ENCODE peak calls at places on chromosomes 16 and 17, in ten cellular contexts. B is GM13977, E is coronary artery, W is activated B cell treated with CpG ODN at 0.5 μM for 24 hours, U is fibroblast of lung, V is IMR-90, T is GM12865, S is tibial artery, K is B cell, O is body of pancreas. A is an unnamed sample.

GRCh38 chr16:27114006-27114405 is 47.3 kb downstream of the C16orf82 start:
- DNase-seq in B (no peak), E (no peak), W (no peak), U (no peak), V (no peak), T (no peak), S (peak), K (no peak), O (no peak), A (no peak)

GRCh38 chr17:67491009-67491677 is 114.1 kb downstream of the PITPNC1 start:
- DNase-seq in B (no peak), E (peak), W (no peak), U (peak), V (peak), T (no peak), S (peak), K (no peak), O (peak), A (peak)

GRCh38 chr17:65956814-65957213 is 235.1 kb downstream of the CEP112 start:
- DNase-seq in B (no peak), E (no peak), W (no peak), U (no peak), V (peak), T (no peak), S (no peak), K (no peak), O (no peak), A (no peak)

GRCh38 chr16:48629531-48629930 is 19.6 kb upstream of the N4BP1 start:
- DNase-seq in B (no peak), E (peak), W (no peak), U (no peak), V (no peak), T (no peak), S (no peak), K (no peak), O (no peak), A (no peak)

GRCh38 chr17:80175411-80175810 is 5.6 kb downstream of the CARD14 start:
- DNase-seq in B (no peak), E (no peak), W (no peak), U (peak), V (no peak), T (no peak), S (no peak), K (peak), O (peak), A (no peak)

GRCh38 chr17:517181-517580 is 164.6 kb upstream of the RPH3AL start:
- DNase-seq in B (no peak), E (no peak), W (no peak), U (no peak), V (no peak), T (no peak), S (no peak), K (no peak), O (no peak), A (no peak)

GRCh38 chr16:54244061-54244886 is 42.3 kb downstream of the IRX3 start:
- DNase-seq in B (no peak), E (peak), W (no peak), U (no peak), V (no peak), T (no peak), S (no peak), K (no peak), O (no peak), A (no peak)

GRCh38 chr17:39045948-39046679 is 78.9 kb upstream of the FBXO47 start:
- DNase-seq in B (no peak), E (no peak), W (no peak), U (no peak), V (no peak), T (no peak), S (no peak), K (no peak), O (no peak), A (no peak)

GRCh38 chr17:31754239-31754945 is 104.7 kb downstream of the COPRS start:
- DNase-seq in B (no peak), E (no peak), W (no peak), U (peak), V (peak), T (no peak), S (no peak), K (no peak), O (no peak), A (no peak)

DNA sequence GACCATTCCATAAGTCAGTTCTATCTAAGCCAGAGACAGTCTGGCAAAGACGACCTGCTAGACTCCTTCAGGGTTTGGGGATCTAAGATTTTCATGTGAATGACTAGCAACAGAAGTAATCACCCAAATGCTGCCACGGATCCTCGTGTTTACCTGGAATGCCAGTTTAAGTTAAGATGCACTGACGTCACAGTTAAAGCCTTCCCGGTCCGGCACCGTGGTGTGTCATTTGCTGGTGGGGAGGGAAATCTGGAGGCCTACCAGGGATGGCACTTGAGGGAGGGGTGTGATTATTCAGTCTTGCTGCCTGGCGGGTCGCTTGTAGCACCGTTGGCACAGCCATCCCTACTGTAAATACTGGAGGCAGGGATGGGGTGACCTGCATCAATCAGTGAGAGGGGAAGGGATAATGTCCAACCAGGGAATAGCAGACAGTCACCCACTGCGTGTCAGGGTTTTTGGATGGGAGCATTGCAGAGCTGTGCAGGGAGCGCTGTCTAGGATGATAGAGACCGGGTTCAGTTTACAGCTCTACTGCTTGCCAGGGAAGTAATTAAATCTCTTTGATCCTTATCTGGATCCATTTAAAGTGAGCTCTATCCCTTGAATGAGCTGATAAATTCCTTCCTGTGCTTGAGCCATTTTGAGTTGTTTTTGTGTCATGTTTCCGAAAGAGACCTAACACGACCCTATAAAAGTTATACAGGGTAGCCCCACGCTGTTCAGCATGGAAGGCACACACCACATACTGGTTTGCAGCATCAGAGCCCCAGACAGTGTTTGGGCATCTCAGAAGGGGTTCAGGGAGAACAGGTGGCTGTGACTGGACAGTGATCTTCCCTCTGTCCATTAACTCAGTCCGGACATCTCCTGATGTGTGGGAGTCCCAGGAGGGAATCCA is 764.8 kb upstream of the EEF2KMT start:
- DNase-seq in B (no peak), E (no peak), W (no peak), U (no peak), V (no peak), T (no peak), S (no peak), K (no peak), O (no peak), A (no peak)
- TF ChIP-seq CTCF in B (no peak), E (no peak), W (no peak), U (no peak), V (no peak), T (no peak), S (no peak), K (no peak), O (no peak), A (no peak)

GRCh38 chr17:78999947-79000395 is 9.6 kb downstream of the CANT1 start:
- DNase-seq in B (peak), E (no peak), W (no peak), U (no peak), V (no peak), T (no peak), S (peak), K (no peak), O (no peak), A (no peak)

GRCh38 chr17:78999056-78999768 is 10.4 kb downstream of the CANT1 start:
- DNase-seq in B (peak), E (peak), W (no peak), U (no peak), V (no peak), T (no peak), S (peak), K (peak), O (no peak), A (no peak)

GRCh38 chr17:78997881-78998280 is 11.7 kb downstream of the CANT1 start:
- DNase-seq in B (no peak), E (peak), W (no peak), U (no peak), V (no peak), T (no peak), S (no peak), K (no peak), O (no peak), A (no peak)

GRCh38 chr17:78997231-78997741 is 12.3 kb downstream of the CANT1 start:
- DNase-seq in B (peak), E (peak), W (no peak), U (no peak), V (no peak), T (no peak), S (peak), K (peak), O (no peak), A (no peak)

DNA sequence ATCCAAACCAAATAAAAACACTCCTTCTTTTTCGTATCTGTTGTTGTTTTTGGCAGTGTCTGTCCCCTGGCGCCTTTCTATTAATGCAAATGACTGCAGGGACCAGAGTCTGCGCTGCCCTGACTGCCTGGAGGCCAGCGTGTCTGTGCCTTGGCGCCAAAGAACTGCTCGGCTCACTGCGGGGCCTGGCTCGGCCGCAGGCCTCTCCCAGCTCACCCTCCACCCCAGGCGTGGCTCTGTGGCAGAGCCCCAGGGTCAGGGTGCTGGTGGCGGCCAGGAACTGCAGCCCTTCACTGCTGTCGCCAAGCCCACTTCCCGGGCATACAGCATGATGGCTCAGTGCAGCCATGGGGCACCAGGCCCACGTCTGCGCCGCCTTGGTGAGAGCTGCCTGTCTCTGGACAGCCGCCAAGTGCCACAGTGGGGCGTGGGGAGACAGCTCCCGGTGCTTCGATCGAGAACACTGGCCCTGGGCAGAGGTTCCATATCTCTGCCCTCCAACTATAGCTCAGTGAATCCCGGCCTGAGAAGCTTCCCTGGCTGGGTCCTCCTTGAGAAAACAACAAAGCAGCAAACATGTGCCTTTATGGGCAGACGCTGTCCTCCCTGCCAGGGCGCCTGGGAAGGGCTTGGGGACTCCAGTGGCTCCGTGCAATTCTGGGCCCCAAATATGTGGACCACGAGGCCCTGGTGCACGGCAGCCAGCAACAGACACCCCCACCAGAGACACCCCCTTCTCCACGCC is 11.1 kb downstream of the CANT1 start:
- DNase-seq in B (no peak), E (peak), W (no peak), U (no peak), V (no peak), T (no peak), S (peak), K (no peak), O (no peak), A (no peak)
- TF ChIP-seq CTCF in B (no peak), E (no peak), W (no peak), U (no peak), V (no peak), T (no peak), S (peak), K (no peak), O (no peak), A (no peak)

GRCh38 chr17:83080641-83081560 is 1.5 kb downstream of the METRNL start:
- DNase-seq in B (peak), E (no peak), W (peak), U (peak), V (peak), T (peak), S (peak), K (peak), O (no peak), A (no peak)
- TF ChIP-seq CTCF in B (no peak), E (no peak), W (no peak), U (no peak), V (no peak), T (no peak), S (no peak), K (no peak), O (no peak), A (no peak)

DNA sequence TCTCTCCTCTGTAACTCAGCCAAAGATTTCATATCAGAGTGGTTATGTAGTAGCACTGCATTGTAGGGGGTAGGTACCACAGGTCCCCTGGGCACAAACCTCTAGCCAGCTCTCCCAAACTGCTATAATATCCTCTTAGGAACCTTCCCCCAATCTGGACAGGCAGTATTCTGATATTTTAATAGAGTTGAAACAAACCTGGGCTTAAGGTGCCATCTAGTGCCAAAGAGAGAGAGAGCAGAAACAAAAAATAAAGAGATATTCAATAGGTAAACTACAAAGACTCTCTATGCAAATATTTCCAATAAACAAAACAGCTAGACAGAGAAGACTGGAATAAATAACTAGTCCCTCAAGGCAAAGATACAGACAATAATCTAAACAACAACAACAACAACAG is 1070.0 kb downstream of the CDH11 start:
- DNase-seq in B (no peak), E (no peak), W (no peak), U (peak), V (no peak), T (no peak), S (no peak), K (no peak), O (no peak), A (no peak)
- TF ChIP-seq CTCF in B (peak), E (no peak), W (no peak), U (peak), V (peak), T (no peak), S (no peak), K (no peak), O (peak), A (no peak)

DNA sequence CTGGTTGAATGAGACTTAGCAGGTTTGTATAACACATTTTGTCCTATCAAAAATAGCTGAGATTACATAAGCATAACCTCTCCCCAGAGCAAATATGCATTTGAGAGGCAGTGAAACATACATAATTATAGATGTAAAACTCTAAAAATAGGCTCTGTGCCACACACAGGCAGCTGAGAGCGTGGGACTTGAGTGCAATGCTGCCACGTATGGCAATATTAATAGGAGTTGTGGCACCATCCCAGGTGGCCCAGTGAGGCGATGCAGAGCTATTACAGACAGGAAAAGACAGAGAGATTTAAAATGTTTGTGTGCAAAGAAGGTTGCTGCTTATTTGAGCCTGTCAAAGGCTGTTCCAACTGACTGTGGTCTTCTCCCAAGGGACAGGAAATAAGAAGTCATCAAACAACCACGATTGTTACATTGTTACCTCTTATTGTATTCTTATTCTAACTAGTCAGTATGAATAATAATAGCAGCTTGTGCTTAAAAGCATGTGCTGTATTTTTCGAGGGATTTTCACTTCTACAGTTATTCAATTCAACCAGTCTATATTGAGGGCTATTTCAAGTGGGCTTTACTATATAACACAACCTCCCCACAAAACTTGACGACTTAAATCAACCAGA is 116.5 kb downstream of the SALL1 start:
- DNase-seq in B (no peak), E (no peak), W (no peak), U (no peak), V (no peak), T (no peak), S (no peak), K (no peak), O (no peak), A (no peak)
- TF ChIP-seq CTCF in B (no peak), E (no peak), W (no peak), U (no peak), V (no peak), T (no peak), S (no peak), K (no peak), O (no peak), A (no peak)

GRCh38 chr17:81396278-81396721 is 1.0 kb downstream of the BAHCC1 start:
- DNase-seq in B (no peak), E (no peak), W (no peak), U (no peak), V (no peak), T (no peak), S (no peak), K (no peak), O (no peak), A (no peak)

GRCh38 chr17:81398855-81399451 is 3.7 kb downstream of the BAHCC1 start:
- DNase-seq in B (no peak), E (no peak), W (no peak), U (no peak), V (no peak), T (no peak), S (no peak), K (peak), O (no peak), A (no peak)

GRCh38 chr17:81398170-81398854 is 3.1 kb downstream of the BAHCC1 start:
- DNase-seq in B (no peak), E (no peak), W (no peak), U (peak), V (peak), T (no peak), S (no peak), K (peak), O (peak), A (no peak)

GRCh38 chr17:81396722-81397313 is 1.6 kb downstream of the BAHCC1 start:
- DNase-seq in B (no peak), E (no peak), W (peak), U (peak), V (no peak), T (no peak), S (no peak), K (peak), O (no peak), A (no peak)

GRCh38 chr17:81397314-81398169 is 2.3 kb downstream of the BAHCC1 start:
- DNase-seq in B (no peak), E (no peak), W (no peak), U (peak), V (peak), T (no peak), S (no peak), K (peak), O (no peak), A (no peak)
- TF ChIP-seq CTCF in B (no peak), E (no peak), W (no peak), U (no peak), V (no peak), T (no peak), S (peak), K (no peak), O (peak), A (peak)

GRCh38 chr16:67283039-67283825 is 3.9 kb downstream of the PLEKHG4 start:
- DNase-seq in B (no peak), E (no peak), W (no peak), U (peak), V (peak), T (no peak), S (no peak), K (no peak), O (no peak), A (no peak)
- TF ChIP-seq CTCF in B (no peak), E (no peak), W (no peak), U (no peak), V (no peak), T (no peak), S (no peak), K (no peak), O (no peak), A (no peak)

GRCh38 chr16:69105501-69106361 is at the start of gene HAS3:
- DNase-seq in B (peak), E (no peak), W (peak), U (peak), V (peak), T (peak), S (no peak), K (peak), O (peak), A (no peak)
- TF ChIP-seq CTCF in B (peak), E (no peak), W (no peak), U (no peak), V (peak), T (peak), S (no peak), K (no peak), O (peak), A (no peak)

A was measured in CD14-positive monocyte.